ENCODE peak calls at places on chromosomes 5 and 9, in five cellular contexts. V is tibial artery, K is body of pancreas, D is psoas muscle, W is dorsolateral prefrontal cortex. T is an unnamed sample.

GRCh38 chr5:177537389-177538361 is 16.7 kb downstream of the FAM193B start:
- DNase-seq in K (peak), V (peak), D (peak), W (peak), T (peak)

GRCh38 chr5:73411927-73412596 is 36.5 kb downstream of the FOXD1 start:
- DNase-seq in D (no peak), W (no peak), V (no peak), K (no peak), T (no peak)

GRCh38 chr5:106374956-106375355 is 1295.8 kb downstream of the EFNA5 start:
- DNase-seq in V (no peak), K (no peak), D (no peak), W (no peak), T (no peak)

GRCh38 chr5:88021141-88021540 is 247.5 kb downstream of the TMEM161B start:
- DNase-seq in W (no peak), D (no peak), V (no peak), K (no peak), T (no peak)

GRCh38 chr9:117224676-117225075 is 190.2 kb downstream of the ASTN2 start:
- DNase-seq in W (no peak), D (no peak), V (no peak), K (no peak), T (no peak)

GRCh38 chr5:149893403-149893931 is 51.1 kb downstream of the PDE6A start:
- DNase-seq in K (no peak), W (no peak), V (no peak), D (no peak), T (no peak)

GRCh38 chr9:119332522-119332921 is 36.7 kb downstream of the BRINP1 start:
- DNase-seq in K (no peak), W (no peak), D (no peak), V (no peak), T (no peak)

GRCh38 chr5:1800470-1801060 is 642 bp upstream of the NDUFS6 start:
- DNase-seq in D (no peak), W (peak), K (no peak), V (peak), T (no peak)

DNA sequence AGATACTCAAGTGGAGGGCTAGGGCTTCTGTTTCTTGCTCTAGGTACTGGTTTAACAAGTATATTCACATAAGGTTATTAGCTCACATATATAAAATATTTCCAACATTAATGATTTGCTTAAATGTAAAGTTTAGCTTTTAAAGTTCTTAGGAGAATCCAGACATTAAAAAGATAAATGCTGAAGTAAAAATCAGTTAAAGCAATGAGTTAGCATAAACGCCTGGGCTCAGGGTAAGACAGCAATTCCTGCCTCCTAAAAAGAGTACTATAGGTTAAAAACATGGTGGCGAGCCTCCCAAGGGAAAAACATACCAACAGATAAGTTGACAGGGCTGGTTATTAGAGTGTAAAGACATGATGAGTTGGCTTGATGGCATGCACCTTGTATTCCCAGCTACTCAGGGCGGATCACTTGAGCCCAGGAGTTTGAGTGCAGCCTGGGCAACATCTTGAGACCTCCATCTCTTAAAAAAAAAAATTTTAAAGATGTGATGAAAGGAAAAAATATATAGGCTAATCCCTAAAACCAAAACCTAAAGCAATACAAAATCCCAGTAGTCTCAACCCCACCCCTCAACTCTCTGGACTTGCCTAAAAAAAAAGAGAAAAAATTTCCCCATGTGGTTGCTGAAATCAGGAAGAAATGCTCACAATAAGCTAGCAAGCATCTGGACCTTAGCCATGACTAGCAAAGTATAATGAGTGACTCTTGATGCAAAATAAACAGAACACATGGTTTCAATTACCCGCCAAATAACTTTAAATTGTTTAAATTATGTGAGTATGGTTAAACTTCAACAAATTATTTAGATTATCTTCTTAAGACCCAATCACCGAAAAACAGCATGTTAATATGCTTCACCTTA is 3.6 kb downstream of the GOLPH3 start:
- DNase-seq in W (no peak), D (no peak), V (no peak), K (no peak), T (no peak)
- H3K4me3 ChIP-seq in W (no peak), D (no peak), V (no peak), K (no peak), T (no peak)

GRCh38 chr9:32590898-32591297 is 17.9 kb upstream of the NDUFB6 start:
- DNase-seq in W (no peak), K (no peak), D (no peak), V (no peak), T (no peak)

GRCh38 chr9:32584784-32585183 is 11.8 kb upstream of the NDUFB6 start:
- DNase-seq in W (no peak), D (no peak), K (no peak), V (no peak), T (no peak)

GRCh38 chr9:32590476-32590875 is 17.5 kb upstream of the NDUFB6 start:
- DNase-seq in K (no peak), V (no peak), D (no peak), W (no peak), T (no peak)

GRCh38 chr9:32587901-32588300 is 14.9 kb upstream of the NDUFB6 start:
- DNase-seq in K (no peak), W (no peak), D (no peak), V (no peak), T (no peak)

GRCh38 chr9:32589083-32589713 is 16.2 kb upstream of the NDUFB6 start:
- DNase-seq in K (no peak), V (no peak), D (no peak), W (no peak), T (no peak)
- TF ChIP-seq CTCF in K (peak), V (no peak), D (peak), W (peak), T (peak)

GRCh38 chr5:50715001-50715400 is 48.6 kb downstream of the PARP8 start:
- DNase-seq in W (no peak), D (no peak), K (no peak), V (no peak), T (no peak)

GRCh38 chr5:50709471-50709870 is 43.0 kb downstream of the PARP8 start:
- DNase-seq in D (no peak), V (no peak), K (no peak), W (no peak), T (no peak)

GRCh38 chr5:50712479-50712878 is 46.0 kb downstream of the PARP8 start:
- DNase-seq in D (no peak), V (no peak), W (no peak), K (no peak), T (no peak)

GRCh38 chr5:50710838-50711237 is 44.4 kb downstream of the PARP8 start:
- DNase-seq in K (no peak), D (no peak), W (no peak), V (no peak), T (peak)

GRCh38 chr5:50711280-50711679 is 44.8 kb downstream of the PARP8 start:
- DNase-seq in D (no peak), W (peak), K (peak), V (no peak), T (no peak)
- H3K4me3 ChIP-seq in D (no peak), W (no peak), K (no peak), V (no peak), T (peak)

GRCh38 chr5:36875789-36876388 is 680 bp upstream of the NIPBL start:
- DNase-seq in D (peak), K (peak), W (peak), V (peak), T (no peak)
- TF ChIP-seq CTCF in D (peak), K (peak), W (peak), V (peak), T (peak)

T was measured in LNCaP clone FGC.